ENCODE peak calls at places on chromosomes 16 and 17, in four cellular contexts. A is aorta; R is stimulated activated CD8-positive, alpha-beta memory T cell treated with anti-CD3 and anti-CD28 coated beads, Interleukin-15, amount 100 ng/mL, for 24 hours; M is GM04503. W is an unnamed sample.

GRCh38 chr17:66726846-66727245 is 108.1 kb upstream of the CACNG5 start:
- DNase-seq in A (no peak), R (no peak), M (no peak), W (no peak)

GRCh38 chr17:42135664-42136653 is 13.4 kb downstream of the HSPB9 start:
- DNase-seq in A (peak), R (no peak), M (no peak), W (peak)

GRCh38 chr16:82156761-82157654 is 13.0 kb downstream of the MPHOSPH6 start:
- DNase-seq in A (no peak), R (no peak), M (peak), W (no peak)

GRCh38 chr16:65510241-65510640 is 388.4 kb upstream of the CDH11 start:
- DNase-seq in A (no peak), R (no peak), M (no peak), W (no peak)

GRCh38 chr17:49879505-49879904 is 31.6 kb upstream of the TAC4 start:
- DNase-seq in A (no peak), R (no peak), M (no peak), W (no peak)

GRCh38 chr17:7266784-7267183 is 4.5 kb upstream of the CLDN7 start:
- DNase-seq in A (no peak), R (no peak), M (no peak), W (no peak)

GRCh38 chr17:17360087-17360730 is 57.0 kb downstream of the NT5M start:
- DNase-seq in A (no peak), R (no peak), M (no peak), W (no peak)

GRCh38 chr17:8155341-8156173 is 3.4 kb upstream of the PER1 start:
- DNase-seq in A (peak), R (no peak), M (no peak), W (no peak)

GRCh38 chr17:44794699-44795413 is 35.2 kb downstream of the GJC1 start:
- DNase-seq in A (no peak), R (no peak), M (peak), W (no peak)

GRCh38 chr16:74896389-74897370 is 88.2 kb downstream of the WDR59 start:
- DNase-seq in A (no peak), R (no peak), M (peak), W (no peak)